ENCODE peak calls at places on chromosomes 4 and X, in nine cellular contexts. W is activated B cell treated with CpG ODN at 0.5 μM for 24 hours, R is glomerular endothelial cell, S is astrocyte of the spinal cord, T is bronchial epithelial cell, Q is progenitor cell of endocrine pancreas, V is cardiac muscle cell, I is mucosa of descending colon, P is T-helper 9 cell. D is an unnamed sample.

GRCh38 chrX:27391601-27392000 is 71.5 kb downstream of the PPP4R3C start:
- DNase-seq in W (no peak), R (no peak), S (peak; percentile 13), T (no peak), Q (no peak), V (no peak), I (no peak), P (no peak), D (no peak)

GRCh38 chr4:75542824-75543223 is 13.0 kb upstream of the ODAPH start:
- DNase-seq in W (no peak), R (no peak), S (peak; percentile 80), T (peak; percentile 98), Q (no peak), V (no peak), I (no peak), P (no peak), D (no peak)

GRCh38 chrX:133444952-133445831 is 29.9 kb upstream of the GPC4 start:
- DNase-seq in W (no peak), R (no peak), S (peak; percentile 30), T (peak; percentile 42), Q (peak; percentile 21), V (peak; percentile 30), I (peak; percentile 31), P (no peak), D (no peak)

GRCh38 chrX:14673764-14674163 is 144.4 kb downstream of the GLRA2 start:
- DNase-seq in W (peak; percentile 12), R (peak; percentile 16), S (peak; percentile 87), T (peak; percentile 91), Q (no peak), V (no peak), I (peak; percentile 16), P (no peak), D (no peak)

GRCh38 chr4:102511830-102512605 is 10.9 kb downstream of the NFKB1 start:
- DNase-seq in W (no peak), R (no peak), S (no peak), T (peak; percentile 48), Q (no peak), V (no peak), I (no peak), P (no peak), D (no peak)

GRCh38 chrX:6002056-6002455 is 226.6 kb downstream of the NLGN4X start:
- DNase-seq in W (no peak), R (no peak), S (no peak), T (no peak), Q (no peak), V (no peak), I (no peak), P (no peak), D (no peak)

GRCh38 chrX:2854918-2855317 is 26.2 kb downstream of the GYG2 start:
- DNase-seq in W (no peak), R (no peak), S (no peak), T (no peak), Q (no peak), V (no peak), I (no peak), P (no peak), D (no peak)

GRCh38 chr4:169437299-169438047 is 166.7 kb upstream of the SH3RF1 start:
- DNase-seq in W (no peak), R (no peak), S (no peak), T (no peak), Q (no peak), V (no peak), I (no peak), P (no peak), D (no peak)

GRCh38 chr4:63607186-63607872 is 801.9 kb downstream of the TECRL start:
- DNase-seq in W (no peak), R (no peak), S (no peak), T (no peak), Q (no peak), V (no peak), I (no peak), P (no peak), D (no peak)

GRCh38 chrX:90883479-90883878 is 551.2 kb upstream of the PABPC5 start:
- DNase-seq in W (no peak), R (no peak), S (no peak), T (no peak), Q (no peak), V (no peak), I (no peak), P (no peak), D (no peak)

GRCh38 chrX:139851730-139852129 is 81.1 kb downstream of the ATP11C start:
- DNase-seq in W (no peak), R (no peak), S (peak; percentile 63), T (no peak), Q (no peak), V (no peak), I (no peak), P (no peak), D (no peak)

GRCh38 chrX:81378550-81378949 is 176.6 kb downstream of the SH3BGRL start:
- DNase-seq in W (no peak), R (no peak), S (no peak), T (no peak), Q (no peak), V (no peak), I (no peak), P (no peak), D (no peak)

GRCh38 chr4:16794816-16795445 is 103.5 kb downstream of the LDB2 start:
- DNase-seq in W (no peak), R (no peak), S (peak; percentile 63), T (no peak), Q (peak; percentile 49), V (peak; percentile 69), I (peak; percentile 44), P (no peak), D (peak; percentile 2)

GRCh38 chrX:69082055-69082752 is 83.0 kb downstream of the PJA1 start:
- DNase-seq in W (no peak), R (no peak), S (no peak), T (no peak), Q (no peak), V (no peak), I (no peak), P (no peak), D (no peak)

GRCh38 chrX:130024127-130024526 is 41.7 kb downstream of the BCORL1 start:
- DNase-seq in W (peak; percentile 64), R (no peak), S (peak; percentile 25), T (peak; percentile 73), Q (no peak), V (peak; percentile 55), I (peak; percentile 89), P (peak; percentile 64), D (peak; percentile 66)

GRCh38 chrX:119008122-119008744 is 33.8 kb downstream of the LONRF3 start:
- DNase-seq in W (peak; percentile 18), R (no peak), S (peak; percentile 23), T (peak; percentile 8), Q (no peak), V (peak; percentile 29), I (peak; percentile 45), P (peak; percentile 24), D (no peak)

GRCh38 chrX:77398341-77398740 is 48.8 kb upstream of the FGF16 start:
- DNase-seq in W (no peak), R (no peak), S (no peak), T (no peak), Q (no peak), V (no peak), I (no peak), P (no peak), D (no peak)

GRCh38 chrX:74291577-74291963 is 12.4 kb upstream of the ZCCHC13 start:
- DNase-seq in W (no peak), R (no peak), S (peak; percentile 2), T (no peak), Q (no peak), V (no peak), I (no peak), P (no peak), D (no peak)

GRCh38 chrX:115892787-115893671 is 277.5 kb upstream of the AGTR2 start:
- DNase-seq in W (no peak), R (no peak), S (peak; percentile 71), T (no peak), Q (no peak), V (peak; percentile 15), I (peak; percentile 37), P (peak; percentile 57), D (no peak)

GRCh38 chrX:54423161-54423888 is 16.9 kb upstream of the TSR2 start:
- DNase-seq in W (no peak), R (no peak), S (no peak), T (no peak), Q (no peak), V (peak; percentile 15), I (peak; percentile 2), P (no peak), D (no peak)

GRCh38 chr4:165095291-165095690 is 17.4 kb downstream of the TMEM192 start:
- DNase-seq in W (no peak), R (no peak), S (no peak), T (no peak), Q (no peak), V (no peak), I (no peak), P (no peak), D (no peak)

GRCh38 chr4:145830699-145831098 is 107.9 kb downstream of the ZNF827 start:
- DNase-seq in W (no peak), R (no peak), S (no peak), T (no peak), Q (no peak), V (no peak), I (no peak), P (no peak), D (no peak)

GRCh38 chr4:81606166-81606565 is 134.5 kb upstream of the RASGEF1B start:
- DNase-seq in W (no peak), R (no peak), S (no peak), T (no peak), Q (no peak), V (no peak), I (no peak), P (no peak), D (no peak)

GRCh38 chr4:4549534-4549933 is 7.7 kb upstream of the STX18 start:
- DNase-seq in W (no peak), R (peak; percentile 7), S (no peak), T (no peak), Q (no peak), V (no peak), I (no peak), P (no peak), D (no peak)

GRCh38 chr4:38904090-38904666 is 36.6 kb downstream of the FAM114A1 start:
- DNase-seq in W (no peak), R (no peak), S (no peak), T (no peak), Q (no peak), V (peak; percentile 20), I (peak; percentile 51), P (no peak), D (no peak)

GRCh38 chr4:21656832-21657231 is 291.7 kb downstream of the KCNIP4 start:
- DNase-seq in W (no peak), R (peak; percentile 3), S (peak; percentile 74), T (peak; percentile 75), Q (no peak), V (no peak), I (no peak), P (no peak), D (no peak)

GRCh38 chrX:154730271-154730883 is 20.5 kb downstream of the GAB3 start:
- DNase-seq in W (no peak), R (no peak), S (peak; percentile 68), T (no peak), Q (no peak), V (no peak), I (no peak), P (no peak), D (no peak)

GRCh38 chrX:115892056-115892708 is 278.4 kb upstream of the AGTR2 start:
- DNase-seq in W (no peak), R (no peak), S (no peak), T (peak; percentile 61), Q (no peak), V (no peak), I (peak; percentile 22), P (no peak), D (no peak)